ENCODE peak calls at places on chromosome 4, in eight cellular contexts. Q is lower lobe of right lung; L is CD4-positive, alpha-beta T cell; J is HepG2; X is choroid plexus epithelial cell; F is kidney glomerular epithelial cell; E is HT1080; M is stimulated activated CD8-positive, alpha-beta memory T cell treated with anti-CD3 and anti-CD28 coated beads, Interleukin-15, amount 100 ng/mL, for 4 hours. R is an unnamed sample.

GRCh38 chr4:41028392-41029076 is 185.8 kb downstream of the APBB2 start:
- DNase-seq in E (no peak), X (peak; percentile 81), M (no peak), L (no peak), J (no peak), F (no peak), Q (no peak), R (peak; percentile 22)

GRCh38 chr4:126794363-126794762 is 838.4 kb upstream of the INTU start:
- DNase-seq in F (no peak), X (peak; percentile 82), Q (no peak), M (no peak), E (peak; percentile 17), J (no peak), L (no peak), R (no peak)

GRCh38 chr4:40990202-40990898 is 224.0 kb downstream of the APBB2 start:
- DNase-seq in M (no peak), L (no peak), F (peak; percentile 94), Q (no peak), J (peak; percentile 25), E (peak; percentile 99), X (peak; percentile 97), R (peak; percentile 96)

GRCh38 chr4:109649872-109650271 is 53.4 kb downstream of the CASP6 start:
- DNase-seq in Q (no peak), X (no peak), F (no peak), J (no peak), E (no peak), L (no peak), M (no peak), R (no peak)

GRCh38 chr4:158768577-158769174 is at the start of gene FNIP2:
- DNase-seq in Q (peak; percentile 88), F (peak; percentile 50), M (peak; percentile 50), L (peak; percentile 49), J (peak; percentile 56), E (peak; percentile 51), X (peak; percentile 76), R (peak; percentile 29)

GRCh38 chr4:154491341-154491679 is 289 bp downstream of the DCHS2 start:
- DNase-seq in L (no peak), M (no peak), Q (no peak), F (peak; percentile 39), E (no peak), X (peak; percentile 30), J (no peak), R (no peak)

GRCh38 chr4:8525383-8526120 is 54.6 kb upstream of the GPR78 start:
- DNase-seq in M (no peak), F (peak; percentile 23), E (no peak), X (peak; percentile 47), J (no peak), L (no peak), Q (no peak), R (peak; percentile 75)

GRCh38 chr4:168803727-168804126 is 206.3 kb downstream of the CBR4 start:
- DNase-seq in X (peak; percentile 79), M (no peak), L (no peak), Q (no peak), F (peak; percentile 93), E (peak; percentile 32), J (no peak), R (peak; percentile 32)

GRCh38 chr4:165393704-165394103 is 14.9 kb downstream of the CPE start:
- DNase-seq in E (no peak), F (no peak), Q (no peak), J (no peak), X (no peak), M (no peak), L (no peak), R (no peak)

GRCh38 chr4:135510582-135510981 is 1309.0 kb upstream of the PABPC4L start:
- DNase-seq in X (no peak), J (no peak), L (no peak), F (no peak), E (no peak), M (no peak), Q (no peak), R (no peak)

GRCh38 chr4:149645790-149646189 is 169.9 kb downstream of the IQCM start:
- DNase-seq in X (peak; percentile 1), L (no peak), M (no peak), E (no peak), J (no peak), Q (no peak), F (no peak), R (no peak)

GRCh38 chr4:74279716-74280115 is 28.6 kb upstream of the EPGN start:
- DNase-seq in M (no peak), J (no peak), Q (no peak), F (no peak), E (no peak), X (no peak), L (no peak), R (no peak)

GRCh38 chr4:43875655-43876054 is 573.0 kb downstream of the KCTD8 start:
- DNase-seq in M (no peak), E (no peak), L (no peak), X (no peak), F (no peak), J (no peak), Q (no peak), R (no peak)

GRCh38 chr4:71209161-71209560 is 129.7 kb upstream of the SLC4A4 start:
- DNase-seq in M (no peak), Q (no peak), L (no peak), E (no peak), J (no peak), X (peak; percentile 55), F (peak; percentile 74), R (no peak)

GRCh38 chr4:173211838-173212237 is 43.2 kb downstream of the GALNT7 start:
- DNase-seq in Q (no peak), J (no peak), X (peak; percentile 82), L (no peak), M (no peak), E (peak; percentile 87), F (peak; percentile 83), R (peak; percentile 88)

GRCh38 chr4:1458581-1458980 is 52.3 kb upstream of the NKX1-1 start:
- DNase-seq in M (no peak), J (no peak), F (no peak), L (no peak), E (no peak), X (no peak), Q (no peak), R (no peak)

GRCh38 chr4:15186149-15186548 is 183.9 kb downstream of the CPEB2 start:
- DNase-seq in J (no peak), F (peak; percentile 89), Q (no peak), E (peak; percentile 21), X (peak; percentile 91), M (no peak), L (no peak), R (peak; percentile 29)